ENCODE peak calls at places on chromosomes 3 and 15, in four cellular contexts. One of them, this sample, is unnamed.

GRCh38 chr3:13509066-13509815 is 29.1 kb downstream of the HDAC11 start:
- DNase-seq in kidney glomerular epithelial cell: no peak
- DNase-seq in GM13977: no peak
- DNase-seq in fibroblast of lung: no peak
- DNase-seq in this sample: no peak

GRCh38 chr3:114686624-114687023 is 392.8 kb downstream of the TIGIT start:
- DNase-seq in kidney glomerular epithelial cell: no peak
- DNase-seq in GM13977: no peak
- DNase-seq in fibroblast of lung: no peak
- DNase-seq in this sample: no peak

GRCh38 chr15:39946862-39947261 is 12.9 kb downstream of the EIF2AK4 start:
- DNase-seq in kidney glomerular epithelial cell: no peak
- DNase-seq in GM13977: no peak
- DNase-seq in fibroblast of lung: peak; percentile 33
- DNase-seq in this sample: no peak

GRCh38 chr3:186975726-186976125 is 45.4 kb downstream of the ST6GAL1 start:
- DNase-seq in kidney glomerular epithelial cell: no peak
- DNase-seq in GM13977: no peak
- DNase-seq in fibroblast of lung: no peak
- DNase-seq in this sample: no peak

GRCh38 chr3:16048435-16049318 is 125.8 kb upstream of the GALNT15 start:
- DNase-seq in kidney glomerular epithelial cell: peak; percentile 73
- DNase-seq in GM13977: peak; percentile 80
- DNase-seq in fibroblast of lung: peak; percentile 86
- DNase-seq in this sample: peak; percentile 17

GRCh38 chr15:98881526-98882517 is 125.8 kb downstream of the PGPEP1L start:
- DNase-seq in kidney glomerular epithelial cell: peak; percentile 40
- DNase-seq in GM13977: peak; percentile 67
- DNase-seq in fibroblast of lung: peak; percentile 80
- DNase-seq in this sample: peak; percentile 44

GRCh38 chr3:57587946-57588345 is 9.2 kb downstream of the ARF4 start:
- DNase-seq in kidney glomerular epithelial cell: no peak
- DNase-seq in GM13977: no peak
- DNase-seq in fibroblast of lung: no peak
- DNase-seq in this sample: no peak

GRCh38 chr3:100893108-100893507 is 100.1 kb downstream of the ABI3BP start:
- DNase-seq in kidney glomerular epithelial cell: no peak
- DNase-seq in GM13977: no peak
- DNase-seq in fibroblast of lung: no peak
- DNase-seq in this sample: no peak

GRCh38 chr15:90209591-90209990 is 8.5 kb downstream of the SEMA4B start:
- DNase-seq in kidney glomerular epithelial cell: no peak
- DNase-seq in GM13977: peak; percentile 77
- DNase-seq in fibroblast of lung: no peak
- DNase-seq in this sample: no peak

GRCh38 chr15:96849501-96849900 is 519.0 kb downstream of the NR2F2 start:
- DNase-seq in kidney glomerular epithelial cell: no peak
- DNase-seq in GM13977: no peak
- DNase-seq in fibroblast of lung: peak; percentile 94
- DNase-seq in this sample: no peak

GRCh38 chr3:49674491-49674983 is 386 bp downstream of the APEH start:
- DNase-seq in kidney glomerular epithelial cell: no peak
- DNase-seq in GM13977: no peak
- DNase-seq in fibroblast of lung: no peak
- DNase-seq in this sample: no peak

GRCh38 chr3:138457863-138458735 is 23.7 kb downstream of the ESYT3 start:
- DNase-seq in kidney glomerular epithelial cell: no peak
- DNase-seq in GM13977: no peak
- DNase-seq in fibroblast of lung: no peak
- DNase-seq in this sample: no peak

GRCh38 chr3:36893137-36893557 is 51.7 kb downstream of the TRANK1 start:
- DNase-seq in kidney glomerular epithelial cell: peak; percentile 49
- DNase-seq in GM13977: no peak
- DNase-seq in fibroblast of lung: peak; percentile 66
- DNase-seq in this sample: no peak

GRCh38 chr15:74265046-74265639 is 29.0 kb downstream of the CCDC33 start:
- DNase-seq in kidney glomerular epithelial cell: no peak
- DNase-seq in GM13977: no peak
- DNase-seq in fibroblast of lung: peak; percentile 20
- DNase-seq in this sample: no peak

GRCh38 chr3:184233127-184233843 is 3.9 kb downstream of the VWA5B2 start:
- DNase-seq in kidney glomerular epithelial cell: no peak
- DNase-seq in GM13977: peak; percentile 14
- DNase-seq in fibroblast of lung: no peak
- DNase-seq in this sample: no peak

GRCh38 chr15:100710213-100710612 is 107.8 kb downstream of the ASB7 start:
- DNase-seq in kidney glomerular epithelial cell: no peak
- DNase-seq in GM13977: no peak
- DNase-seq in fibroblast of lung: no peak
- DNase-seq in this sample: no peak

GRCh38 chr15:98727115-98728040 is 79.0 kb downstream of the IGF1R start:
- DNase-seq in kidney glomerular epithelial cell: peak; percentile 87
- DNase-seq in GM13977: no peak
- DNase-seq in fibroblast of lung: peak; percentile 91
- DNase-seq in this sample: no peak

GRCh38 chr15:35448294-35448693 is 97.7 kb downstream of the DPH6 start:
- DNase-seq in kidney glomerular epithelial cell: no peak
- DNase-seq in GM13977: no peak
- DNase-seq in fibroblast of lung: peak; percentile 53
- DNase-seq in this sample: no peak

GRCh38 chr3:133812872-133813271 is 7.3 kb downstream of the SRPRB start:
- DNase-seq in kidney glomerular epithelial cell: no peak
- DNase-seq in GM13977: no peak
- DNase-seq in fibroblast of lung: no peak
- DNase-seq in this sample: no peak

GRCh38 chr15:32669870-32670623 is 28.5 kb downstream of the SCG5 start:
- DNase-seq in kidney glomerular epithelial cell: no peak
- DNase-seq in GM13977: no peak
- DNase-seq in fibroblast of lung: peak; percentile 65
- DNase-seq in this sample: no peak

GRCh38 chr15:52730163-52730562 is 51.0 kb upstream of the ATOSA start:
- DNase-seq in kidney glomerular epithelial cell: no peak
- DNase-seq in GM13977: peak; percentile 15
- DNase-seq in fibroblast of lung: no peak
- DNase-seq in this sample: no peak

GRCh38 chr3:61802772-61803171 is 241.4 kb downstream of the PTPRG start:
- DNase-seq in kidney glomerular epithelial cell: no peak
- DNase-seq in GM13977: no peak
- DNase-seq in fibroblast of lung: no peak
- DNase-seq in this sample: peak; percentile 29

GRCh38 chr15:33125883-33126535 is 68.5 kb downstream of the FMN1 start:
- DNase-seq in kidney glomerular epithelial cell: no peak
- DNase-seq in GM13977: no peak
- DNase-seq in fibroblast of lung: no peak
- DNase-seq in this sample: peak; percentile 47

GRCh38 chr15:78159395-78159794 is 10.2 kb downstream of the IDH3A start:
- DNase-seq in kidney glomerular epithelial cell: no peak
- DNase-seq in GM13977: no peak
- DNase-seq in fibroblast of lung: no peak
- DNase-seq in this sample: no peak

GRCh38 chr3:2511356-2511755 is 412.7 kb downstream of the CNTN4 start:
- DNase-seq in kidney glomerular epithelial cell: no peak
- DNase-seq in GM13977: no peak
- DNase-seq in fibroblast of lung: no peak
- DNase-seq in this sample: peak; percentile 67

GRCh38 chr3:82633319-82633718 is 871.9 kb upstream of the GBE1 start:
- DNase-seq in kidney glomerular epithelial cell: no peak
- DNase-seq in GM13977: no peak
- DNase-seq in fibroblast of lung: no peak
- DNase-seq in this sample: no peak

GRCh38 chr3:170999737-171000242 is 26.7 kb downstream of the SLC2A2 start:
- DNase-seq in kidney glomerular epithelial cell: peak; percentile 72
- DNase-seq in GM13977: no peak
- DNase-seq in fibroblast of lung: peak; percentile 91
- DNase-seq in this sample: no peak

GRCh38 chr3:12585181-12585580 is 28.3 kb downstream of the MKRN2 start:
- DNase-seq in kidney glomerular epithelial cell: no peak
- DNase-seq in GM13977: no peak
- DNase-seq in fibroblast of lung: no peak
- DNase-seq in this sample: no peak

GRCh38 chr3:28150465-28151206 is 90.8 kb upstream of the CMC1 start:
- DNase-seq in kidney glomerular epithelial cell: no peak
- DNase-seq in GM13977: no peak
- DNase-seq in fibroblast of lung: no peak
- DNase-seq in this sample: no peak

GRCh38 chr15:29268706-29269484 is 727 bp downstream of the NSMCE3 start:
- DNase-seq in kidney glomerular epithelial cell: peak; percentile 23
- DNase-seq in GM13977: peak; percentile 17
- DNase-seq in fibroblast of lung: peak; percentile 37
- DNase-seq in this sample: no peak

GRCh38 chr3:51659942-51660341 is 11.1 kb upstream of the TEX264 start:
- DNase-seq in kidney glomerular epithelial cell: no peak
- DNase-seq in GM13977: no peak
- DNase-seq in fibroblast of lung: no peak
- DNase-seq in this sample: no peak

GRCh38 chr3:143306419-143306818 is 186.8 kb downstream of the CHST2 start:
- DNase-seq in kidney glomerular epithelial cell: no peak
- DNase-seq in GM13977: no peak
- DNase-seq in fibroblast of lung: no peak
- DNase-seq in this sample: no peak

GRCh38 chr3:71688121-71688520 is 37.1 kb downstream of the EIF4E3 start:
- DNase-seq in kidney glomerular epithelial cell: no peak
- DNase-seq in GM13977: no peak
- DNase-seq in fibroblast of lung: no peak
- DNase-seq in this sample: no peak

GRCh38 chr3:11569156-11569741 is 74.5 kb downstream of the VGLL4 start:
- DNase-seq in kidney glomerular epithelial cell: no peak
- DNase-seq in GM13977: no peak
- DNase-seq in fibroblast of lung: no peak
- DNase-seq in this sample: no peak

GRCh38 chr3:101725890-101726275 is 1.5 kb downstream of the CEP97 start:
- DNase-seq in kidney glomerular epithelial cell: no peak
- DNase-seq in GM13977: no peak
- DNase-seq in fibroblast of lung: no peak
- DNase-seq in this sample: no peak

GRCh38 chr3:138174421-138175122 is at the start of gene DBR1:
- DNase-seq in kidney glomerular epithelial cell: peak; percentile 91
- DNase-seq in GM13977: peak; percentile 75
- DNase-seq in fibroblast of lung: peak; percentile 88
- DNase-seq in this sample: peak; percentile 93

GRCh38 chr3:190811775-190812480 is 50.6 kb downstream of the GMNC start:
- DNase-seq in kidney glomerular epithelial cell: peak; percentile 62
- DNase-seq in GM13977: peak; percentile 11
- DNase-seq in fibroblast of lung: peak; percentile 81
- DNase-seq in this sample: peak; percentile 36

GRCh38 chr15:100032358-100033080 is 299.3 kb upstream of the LYSMD4 start:
- DNase-seq in kidney glomerular epithelial cell: no peak
- DNase-seq in GM13977: no peak
- DNase-seq in fibroblast of lung: no peak
- DNase-seq in this sample: no peak

GRCh38 chr3:52054689-52055511 is 1.5 kb downstream of the DUSP7 start:
- DNase-seq in kidney glomerular epithelial cell: no peak
- DNase-seq in GM13977: no peak
- DNase-seq in fibroblast of lung: no peak
- DNase-seq in this sample: no peak

This sample was measured in COR-L47.